ENCODE peak calls at places on chromosomes 5 and 9, in six cellular contexts. J is mammary epithelial cell, O is ovary, D is astrocyte, G is neural progenitor cell, S is AG09309. W is an unnamed sample.

GRCh38 chr9:104872959-104873850 is 54.8 kb downstream of the ABCA1 start:
- DNase-seq in J (peak; percentile 97), O (peak; percentile 64), G (no peak), D (peak; percentile 98), S (peak; percentile 49), W (no peak)

GRCh38 chr9:4246969-4247368 is 52.9 kb downstream of the GLIS3 start:
- DNase-seq in G (no peak), J (no peak), D (no peak), S (no peak), O (no peak), W (no peak)

GRCh38 chr5:8848997-8849585 is 696.8 kb downstream of the SEMA5A start:
- DNase-seq in G (no peak), D (peak; percentile 87), O (no peak), S (peak; percentile 55), J (peak; percentile 75), W (no peak)

GRCh38 chr5:16957305-16958165 is 21.4 kb upstream of the MYO10 start:
- DNase-seq in J (peak; percentile 93), D (peak; percentile 98), G (no peak), S (peak; percentile 85), O (no peak), W (no peak)

GRCh38 chr9:133149130-133150015 is 14.3 kb downstream of the GBGT1 start:
- DNase-seq in O (peak; percentile 93), S (peak; percentile 35), G (peak; percentile 95), J (peak; percentile 92), D (peak; percentile 72), W (peak; percentile 83)

GRCh38 chr9:88988796-88989641 is 2.2 kb upstream of the S1PR3 start:
- DNase-seq in S (peak; percentile 27), G (no peak), D (no peak), J (peak; percentile 60), O (no peak), W (no peak)

GRCh38 chr5:132607133-132607532 is 50.4 kb downstream of the RAD50 start:
- DNase-seq in S (no peak), O (no peak), D (peak; percentile 17), J (no peak), G (no peak), W (no peak)

GRCh38 chr5:965604-966344 is 42.8 kb upstream of the NKD2 start:
- DNase-seq in S (no peak), O (no peak), D (no peak), J (no peak), G (no peak), W (no peak)

GRCh38 chr9:35858428-35858827 is 11.8 kb downstream of the OR13J1 start:
- DNase-seq in G (no peak), D (no peak), J (no peak), S (no peak), O (no peak), W (no peak)

GRCh38 chr5:167412506-167412905 is 878.9 kb upstream of the WWC1 start:
- DNase-seq in J (no peak), G (no peak), D (no peak), O (no peak), S (no peak), W (no peak)

GRCh38 chr9:72602629-72603028 is 81.2 kb downstream of the TMC1 start:
- DNase-seq in O (no peak), S (no peak), J (no peak), G (no peak), D (peak; percentile 42), W (no peak)

GRCh38 chr5:98770911-98771322 is 2.5 kb upstream of the RGMB start:
- DNase-seq in G (no peak), D (peak; percentile 48), J (peak; percentile 37), S (no peak), O (no peak), W (no peak)

GRCh38 chr9:270657-271237 is 56.1 kb downstream of the DOCK8 start:
- DNase-seq in D (no peak), S (no peak), O (no peak), J (no peak), G (no peak), W (no peak)

GRCh38 chr5:169290895-169291294 is 10.0 kb downstream of the SLIT3 start:
- DNase-seq in J (peak; percentile 72), D (peak; percentile 25), G (no peak), O (no peak), S (no peak), W (no peak)

GRCh38 chr5:122896598-122897282 is 51.3 kb downstream of the SNX24 start:
- DNase-seq in D (peak; percentile 18), S (no peak), G (no peak), O (no peak), J (peak; percentile 9), W (no peak)

DNA sequence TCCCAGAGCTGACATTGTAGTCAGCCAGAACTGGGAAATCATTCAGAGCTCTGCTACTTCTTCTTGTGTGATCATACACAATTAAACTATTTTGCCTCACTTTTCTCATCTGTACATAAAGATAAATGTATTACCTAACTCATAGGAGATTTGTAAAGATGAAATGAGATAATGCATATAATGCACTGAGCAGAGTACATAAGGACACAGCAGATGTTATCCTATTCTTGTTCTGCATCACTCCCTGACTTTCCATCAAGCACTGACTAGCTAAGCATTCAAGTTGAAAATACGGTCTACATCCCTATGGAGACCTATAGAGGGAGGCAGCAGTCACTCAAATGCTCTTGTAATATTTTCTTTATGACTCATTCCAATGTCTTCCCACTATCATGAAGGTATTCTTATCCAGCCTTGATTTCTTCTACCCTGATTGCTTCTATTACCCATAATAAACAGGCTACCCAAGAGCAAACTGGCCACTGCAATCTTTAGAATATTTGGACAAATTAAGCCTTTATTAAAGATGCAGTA is 16.3 kb upstream of the PRR16 start:
- DNase-seq in D (peak; percentile 27), G (no peak), J (peak; percentile 42), O (no peak), S (no peak), W (no peak)
- TF ChIP-seq CTCF in D (peak; percentile 11), G (no peak), J (peak; percentile 13), O (no peak), S (no peak), W (no peak)

DNA sequence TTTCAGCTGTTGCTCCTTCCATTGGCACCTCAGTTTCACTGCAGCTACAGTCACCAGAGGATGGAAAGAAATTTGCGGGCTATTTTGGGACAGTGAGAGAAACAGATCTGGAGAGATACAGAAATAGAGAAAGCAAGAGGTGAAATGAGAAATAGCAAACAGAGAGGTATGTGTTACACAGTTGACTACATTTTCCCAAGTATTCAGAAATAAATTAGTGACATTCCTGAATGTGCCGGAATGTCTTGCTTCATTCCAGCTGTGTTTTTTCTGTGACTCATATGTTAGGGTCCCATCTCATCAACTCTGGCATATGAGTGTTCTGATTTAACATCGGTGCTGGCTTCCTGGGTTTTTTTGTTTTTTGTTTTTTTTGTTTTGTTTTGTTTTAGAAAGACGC is 63.8 kb upstream of the ZNF462 start:
- DNase-seq in D (peak; percentile 89), S (peak; percentile 41), O (no peak), G (no peak), J (peak; percentile 74), W (no peak)
- H3K4me3 ChIP-seq in D (no peak overlapping the region), S (no peak overlapping the region), O (no peak overlapping the region), G (no peak overlapping the region), J (no peak overlapping the region), W (no peak overlapping the region)

GRCh38 chr9:109182940-109183798 is 16.1 kb upstream of the FRRS1L start:
- DNase-seq in G (peak; percentile 58), D (peak; percentile 15), J (peak; percentile 60), S (no peak), O (no peak), W (no peak)
- TF ChIP-seq CTCF in G (peak; percentile 42), D (peak; percentile 35), J (peak; percentile 69), S (peak; percentile 60), O (no peak), W (no peak)

DNA sequence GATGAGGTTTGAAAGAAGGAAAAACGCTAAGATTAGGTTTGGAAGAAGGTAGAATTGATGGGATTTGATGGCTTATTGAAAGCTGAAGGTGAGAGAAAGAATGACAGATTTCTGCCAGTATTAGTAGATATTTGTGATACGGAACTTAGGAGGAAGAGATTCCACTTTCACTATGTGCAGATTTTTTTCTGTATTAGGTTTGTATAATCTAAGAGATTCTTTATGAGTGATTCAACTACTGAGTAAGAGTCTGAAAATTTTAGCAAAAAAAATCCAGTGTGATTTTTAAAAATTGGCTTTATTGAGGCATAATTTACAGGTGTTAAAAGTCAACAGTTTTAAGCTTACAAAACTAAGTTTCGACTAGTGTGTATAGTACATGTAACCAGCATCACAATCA is 54.1 kb downstream of the AP3S1 start:
- DNase-seq in S (no peak), O (no peak), D (peak; percentile 47), G (no peak), J (no peak), W (no peak)
- H3K4me3 ChIP-seq in S (no peak overlapping the region), O (no peak overlapping the region), D (peak overlapping the region; percentile 40), G (no peak overlapping the region), J (no peak overlapping the region), W (no peak overlapping the region)

GRCh38 chr5:102090770-102091169 is 205.3 kb downstream of the SLCO4C1 start:
- DNase-seq in G (peak; percentile 80), D (no peak), J (no peak), S (no peak), O (no peak), W (no peak)
- TF ChIP-seq CTCF in G (peak; percentile 73), D (no peak), J (no peak), S (no peak), O (no peak), W (peak; percentile 11)

DNA sequence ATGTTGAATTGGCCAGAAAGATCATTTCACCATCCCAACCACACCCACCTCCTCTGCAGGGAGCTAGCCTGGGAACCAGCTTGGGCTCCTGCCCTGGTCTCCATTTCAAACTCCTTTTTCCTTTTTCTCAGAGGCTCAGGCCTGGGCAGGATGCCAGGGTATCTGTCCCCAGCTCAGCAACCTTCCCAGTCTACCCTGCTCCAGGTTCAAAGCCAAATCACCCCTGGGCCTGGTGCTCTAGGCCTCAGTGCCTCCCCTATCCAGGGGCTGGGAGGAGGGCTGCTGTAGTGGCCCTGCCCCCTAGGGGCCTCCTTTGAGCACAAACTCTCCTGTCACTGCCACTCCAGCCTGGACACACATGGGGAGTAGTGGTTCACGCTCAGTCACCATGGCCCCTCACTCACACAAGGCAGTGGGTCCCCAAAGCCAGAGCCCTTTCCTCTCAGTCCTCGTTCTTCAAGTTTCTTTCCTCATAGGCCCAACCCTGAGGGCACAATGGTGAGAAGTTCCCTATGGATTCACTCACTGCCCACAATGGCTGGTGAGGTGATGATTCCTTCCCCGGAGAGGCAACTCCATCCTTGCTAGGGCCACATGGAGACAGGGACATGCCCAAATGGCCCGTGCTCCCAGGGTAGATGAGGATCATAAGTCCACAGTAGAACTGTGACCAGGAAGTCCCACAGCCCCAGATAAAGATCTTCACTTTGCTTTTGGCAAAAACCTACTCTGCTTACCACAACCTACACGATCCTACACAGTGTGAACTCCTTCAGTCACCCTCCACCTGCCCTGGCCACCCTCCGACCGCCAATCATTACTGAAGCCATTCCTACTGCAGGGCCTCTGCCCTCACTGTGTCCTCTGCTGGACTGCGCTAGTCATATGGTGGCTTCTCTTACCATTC is 1.6 kb upstream of the ST6GALNAC4 start:
- DNase-seq in G (peak; percentile 53), J (no peak), D (no peak), S (no peak), O (no peak), W (no peak)
- H3K4me3 ChIP-seq in G (no peak overlapping the region), J (no peak overlapping the region), D (no peak overlapping the region), S (no peak overlapping the region), O (no peak overlapping the region), W (no peak overlapping the region)

GRCh38 chr9:99855467-99856176 is 33.9 kb downstream of the NR4A3 start:
- DNase-seq in G (no peak), J (no peak), O (no peak), D (no peak), S (no peak), W (no peak)
- TF ChIP-seq CTCF in G (peak; percentile 22), J (peak; percentile 6), O (no peak), D (no peak), S (peak; percentile 6), W (no peak)

W was measured in dorsolateral prefrontal cortex.